ENCODE peak calls at places on chromosomes 1 and 21, in eight cellular contexts. L is chondrocyte, K is stomach, D is kidney tubule cell, N is left kidney, I is psoas muscle, Q is sciatic nerve, W is right atrium auricular region. F is an unnamed sample.

GRCh38 chr1:109201123-109201703 is 12.5 kb upstream of the SARS1 start:
- DNase-seq in L (no peak), K (peak), D (peak), N (peak), I (peak), Q (no peak), W (peak), F (peak)

GRCh38 chr1:247540536-247540935 is 4.3 kb upstream of the OR2C3 start:
- DNase-seq in L (no peak), K (no peak), D (no peak), N (peak), I (no peak), Q (no peak), W (no peak), F (no peak)

GRCh38 chr1:110083453-110084225 is 13.2 kb upstream of the ALX3 start:
- DNase-seq in L (no peak), K (no peak), D (no peak), N (no peak), I (no peak), Q (no peak), W (no peak), F (no peak)

GRCh38 chr1:81414417-81415087 is 386.2 kb upstream of the ADGRL2 start:
- DNase-seq in L (no peak), K (peak), D (peak), N (peak), I (peak), Q (peak), W (peak), F (peak)

GRCh38 chr1:208131631-208132286 is 112.4 kb downstream of the PLXNA2 start:
- DNase-seq in L (no peak), K (no peak), D (no peak), N (no peak), I (no peak), Q (no peak), W (no peak), F (no peak)

GRCh38 chr1:161096514-161096913 is 1.6 kb upstream of the KLHDC9 start:
- DNase-seq in L (peak), K (no peak), D (no peak), N (no peak), I (peak), Q (peak), W (peak), F (no peak)

GRCh38 chr1:70499695-70500094 is 88.6 kb downstream of the CTH start:
- DNase-seq in L (no peak), K (no peak), D (peak), N (no peak), I (no peak), Q (no peak), W (no peak), F (no peak)

GRCh38 chr1:156657161-156657970 is 15.4 kb downstream of the BCAN start:
- DNase-seq in L (no peak), K (peak), D (peak), N (peak), I (peak), Q (peak), W (peak), F (peak)

GRCh38 chr21:36260030-36260787 is 59.8 kb upstream of the MORC3 start:
- DNase-seq in L (no peak), K (peak), D (peak), N (peak), I (no peak), Q (no peak), W (no peak), F (peak)

GRCh38 chr1:162074548-162074947 is 5.1 kb downstream of the NOS1AP start:
- DNase-seq in L (no peak), K (no peak), D (peak), N (no peak), I (no peak), Q (no peak), W (no peak), F (no peak)

GRCh38 chr1:93735722-93736121 is 54.1 kb upstream of the BCAR3 start:
- DNase-seq in L (no peak), K (no peak), D (peak), N (no peak), I (no peak), Q (no peak), W (no peak), F (peak)

GRCh38 chr1:43849670-43850069 is 83.9 kb upstream of the ARTN start:
- DNase-seq in L (no peak), K (no peak), D (no peak), N (no peak), I (no peak), Q (no peak), W (no peak), F (no peak)

GRCh38 chr1:25770541-25771245 is 29.3 kb upstream of the SELENON start:
- DNase-seq in L (no peak), K (no peak), D (no peak), N (no peak), I (no peak), Q (no peak), W (no peak), F (no peak)

GRCh38 chr1:201217146-201217545 is 26.5 kb downstream of the IGFN1 start:
- DNase-seq in L (no peak), K (no peak), D (no peak), N (no peak), I (no peak), Q (peak), W (peak), F (no peak)

GRCh38 chr1:173294853-173295252 is 87.7 kb upstream of the TNFSF4 start:
- DNase-seq in L (no peak), K (no peak), D (no peak), N (no peak), I (no peak), Q (no peak), W (no peak), F (no peak)

GRCh38 chr1:185741551-185741950 is 7.4 kb downstream of the HMCN1 start:
- DNase-seq in L (no peak), K (no peak), D (no peak), N (no peak), I (no peak), Q (no peak), W (no peak), F (no peak)

GRCh38 chr21:44617071-44617501 is 5.2 kb downstream of the KRTAP10-8 start:
- DNase-seq in L (peak), K (no peak), D (no peak), N (no peak), I (no peak), Q (no peak), W (peak), F (no peak)

GRCh38 chr1:169604781-169605560 is 18.7 kb upstream of the F5 start:
- DNase-seq in L (no peak), K (no peak), D (no peak), N (no peak), I (no peak), Q (no peak), W (no peak), F (no peak)

F was measured in hepatic stellate cell.